ENCODE peak calls at places on chromosome 2, in four cellular contexts. W is T-helper 17 cell, Y is nephron progenitor cell, U is HAP-1. N is an unnamed sample.

GRCh38 chr2:231212329-231212845 is 14.0 kb downstream of the ARMC9 start:
- DNase-seq in Y (no peak), W (no peak), U (no peak), N (no peak)

GRCh38 chr2:177056540-177056939 is 156.1 kb upstream of the HNRNPA3 start:
- DNase-seq in Y (peak; percentile 5), U (peak; percentile 32), W (no peak), N (peak; percentile 24)

GRCh38 chr2:218856168-218856895 is 3.3 kb upstream of the WNT6 start:
- DNase-seq in W (no peak), Y (no peak), U (no peak), N (no peak)

GRCh38 chr2:232668805-232669444 is 28.2 kb upstream of the GIGYF2 start:
- DNase-seq in U (peak; percentile 17), Y (peak; percentile 21), W (no peak), N (peak; percentile 51)

GRCh38 chr2:735670-736218 is 58.5 kb upstream of the TMEM18 start:
- DNase-seq in W (no peak), U (no peak), Y (no peak), N (no peak)

GRCh38 chr2:157868993-157869392 is 7.1 kb downstream of the ACVR1 start:
- DNase-seq in U (no peak), W (no peak), Y (no peak), N (no peak)

GRCh38 chr2:23009545-23010149 is 375.3 kb upstream of the KLHL29 start:
- DNase-seq in U (no peak), Y (no peak), W (no peak), N (no peak)

GRCh38 chr2:128390256-128390990 is 71.8 kb upstream of the HS6ST1 start:
- DNase-seq in U (no peak), W (no peak), Y (no peak), N (no peak)

GRCh38 chr2:7467782-7468447 is 550.7 kb downstream of the RNF144A start:
- DNase-seq in U (no peak), Y (no peak), W (no peak), N (no peak)

GRCh38 chr2:222577341-222577740 is 78.6 kb downstream of the FARSB start:
- DNase-seq in U (no peak), W (no peak), Y (no peak), N (no peak)

GRCh38 chr2:20141056-20141762 is 83.7 kb downstream of the SDC1 start:
- DNase-seq in W (no peak), U (no peak), Y (no peak), N (no peak)

GRCh38 chr2:62461707-62462106 is 44.3 kb downstream of the TMEM17 start:
- DNase-seq in Y (no peak), W (no peak), U (no peak), N (no peak)

GRCh38 chr2:127067620-127068350 is 39.2 kb downstream of the BIN1 start:
- DNase-seq in W (peak; percentile 57), Y (peak; percentile 74), U (peak; percentile 82), N (peak; percentile 88)

GRCh38 chr2:20877944-20878343 is 55.0 kb upstream of the LDAH start:
- DNase-seq in W (no peak), Y (no peak), U (no peak), N (no peak)

GRCh38 chr2:31270136-31270535 is 36.2 kb downstream of the EHD3 start:
- DNase-seq in W (no peak), U (no peak), Y (no peak), N (no peak)

GRCh38 chr2:27705851-27706622 is 42.3 kb downstream of the SLC4A1AP start:
- DNase-seq in W (no peak), U (no peak), Y (no peak), N (peak; percentile 39)

GRCh38 chr2:112155331-112156151 is 17.4 kb downstream of the FBLN7 start:
- DNase-seq in W (no peak), U (no peak), Y (no peak), N (no peak)

GRCh38 chr2:175180701-175181103 is 808 bp downstream of the ATP5MC3 start:
- DNase-seq in U (peak; percentile 62), W (peak; percentile 7), Y (peak; percentile 41), N (peak; percentile 26)

GRCh38 chr2:178863856-178864620 is 56.8 kb upstream of the TTN start:
- DNase-seq in U (no peak), Y (peak; percentile 8), W (no peak), N (no peak)

GRCh38 chr2:102185347-102185746 is 1.5 kb upstream of the IL1RL2 start:
- DNase-seq in U (no peak), W (no peak), Y (no peak), N (no peak)

GRCh38 chr2:67806816-67807215 is 256.0 kb downstream of the C1D start:
- DNase-seq in W (no peak), U (no peak), Y (no peak), N (no peak)

GRCh38 chr2:134537121-134537520 is 181.7 kb downstream of the TMEM163 start:
- DNase-seq in U (no peak), W (no peak), Y (no peak), N (no peak)

GRCh38 chr2:184067502-184067901 is 530.8 kb upstream of the ZNF804A start:
- DNase-seq in W (no peak), U (no peak), Y (no peak), N (no peak)

GRCh38 chr2:117785740-117786139 is 28.8 kb upstream of the DDX18 start:
- DNase-seq in Y (peak; percentile 51), U (peak; percentile 68), W (no peak), N (peak; percentile 62)

GRCh38 chr2:7427293-7428060 is 510.3 kb downstream of the RNF144A start:
- DNase-seq in U (peak; percentile 35), W (no peak), Y (peak; percentile 38), N (peak; percentile 38)

GRCh38 chr2:61059382-61059781 is 6.3 kb upstream of the SANBR start:
- DNase-seq in Y (no peak), W (no peak), U (no peak), N (no peak)

GRCh38 chr2:200356794-200357472 is 50.4 kb downstream of the SPATS2L start:
- DNase-seq in Y (no peak), U (no peak), W (no peak), N (no peak)

GRCh38 chr2:85353876-85354285 is 447 bp downstream of the RETSAT start:
- DNase-seq in U (peak; percentile 64), Y (no peak), W (no peak), N (peak; percentile 16)

GRCh38 chr2:10753876-10754275 is 32.4 kb downstream of the ATP6V1C2 start:
- DNase-seq in Y (no peak), U (no peak), W (no peak), N (no peak)

N was measured in WERI-Rb-1.